ENCODE peak calls at places on chromosome 1, in four cellular contexts. X is tibial nerve, U is stomach, O is sigmoid colon. H is an unnamed sample.
A peak's percentile ranks its signal among the peaks of the same experiment; 100 is the strongest.

GRCh38 chr1:181062800-181063428 is 25.6 kb upstream of the IER5 start:
- DNase-seq in X (peak; percentile 21), U (no peak), O (no peak), H (no peak)

GRCh38 chr1:200483491-200484143 is 73.8 kb upstream of the ZNF281 start:
- DNase-seq in X (peak; percentile 12), U (peak; percentile 31), O (no peak), H (no peak)

GRCh38 chr1:181778630-181779285 is 282.8 kb downstream of the ZNF648 start:
- DNase-seq in X (no peak), U (no peak), O (no peak), H (no peak)

GRCh38 chr1:234631721-234632125 is 21.7 kb upstream of the IRF2BP2 start:
- DNase-seq in X (no peak), U (no peak), O (no peak), H (no peak)

GRCh38 chr1:1246601-1247340 is at the start of gene C1QTNF12:
- DNase-seq in X (no peak), U (no peak), O (no peak), H (no peak)

GRCh38 chr1:161817155-161817730 is 51.1 kb downstream of the ATF6 start:
- DNase-seq in X (no peak), U (no peak), O (no peak), H (no peak)

GRCh38 chr1:2347409-2347785 is 44.0 kb downstream of the MORN1 start:
- DNase-seq in X (no peak), U (no peak), O (peak; percentile 48), H (no peak)

GRCh38 chr1:186722711-186723309 is 42.6 kb upstream of the PTGS2 start:
- DNase-seq in X (peak; percentile 65), U (no peak), O (no peak), H (no peak)

GRCh38 chr1:29525941-29526340 is 289.6 kb downstream of the PTPRU start:
- DNase-seq in X (no peak), U (peak; percentile 10), O (peak; percentile 32), H (no peak)

GRCh38 chr1:29121516-29121937 is 2.2 kb downstream of the TMEM200B start:
- DNase-seq in X (no peak), U (no peak), O (no peak), H (peak; percentile 74)

GRCh38 chr1:1777950-1778826 is at the start of gene NADK:
- DNase-seq in X (no peak), U (peak; percentile 74), O (peak; percentile 78), H (peak; percentile 69)

GRCh38 chr1:42176902-42177519 is 12.5 kb upstream of the GUCA2A start:
- DNase-seq in X (no peak), U (no peak), O (no peak), H (no peak)

GRCh38 chr1:111963985-111964738 is 25.3 kb downstream of the KCND3 start:
- DNase-seq in X (no peak), U (no peak), O (no peak), H (no peak)

GRCh38 chr1:152037920-152038658 is 1.3 kb upstream of the S100A11 start:
- DNase-seq in X (no peak), U (no peak), O (no peak), H (no peak)

GRCh38 chr1:119655160-119655559 is 7.1 kb upstream of the ZNF697 start:
- DNase-seq in X (no peak), U (no peak), O (no peak), H (no peak)

GRCh38 chr1:66537718-66538117 is 3.8 kb downstream of the SGIP1 start:
- DNase-seq in X (no peak), U (no peak), O (no peak), H (no peak)

GRCh38 chr1:38489844-38490270 is 369.7 kb downstream of the RRAGC start:
- DNase-seq in X (no peak), U (no peak), O (no peak), H (no peak)

GRCh38 chr1:56696663-56697062 is 51.5 kb downstream of the PRKAA2 start:
- DNase-seq in X (no peak), U (no peak), O (no peak), H (no peak)

GRCh38 chr1:42214447-42214871 is 49.9 kb upstream of the GUCA2A start:
- DNase-seq in X (peak; percentile 44), U (peak; percentile 40), O (no peak), H (no peak)

GRCh38 chr1:106536741-106537140 is 519.7 kb upstream of the PRMT6 start:
- DNase-seq in X (no peak), U (no peak), O (no peak), H (no peak)

GRCh38 chr1:29124366-29125236 is 898 bp upstream of the TMEM200B start:
- DNase-seq in X (peak; percentile 82), U (peak; percentile 63), O (peak; percentile 95), H (peak; percentile 95)

GRCh38 chr1:28340221-28340974 is 11.6 kb downstream of the MED18 start:
- DNase-seq in X (no peak), U (no peak), O (no peak), H (no peak)

GRCh38 chr1:29852248-29852647 is 615.9 kb downstream of the PTPRU start:
- DNase-seq in X (no peak), U (no peak), O (no peak), H (no peak)

GRCh38 chr1:230986976-230987375 is 8.1 kb downstream of the ARV1 start:
- DNase-seq in X (no peak), U (no peak), O (no peak), H (no peak)
- H3K27ac ChIP-seq in X (no peak overlapping the region), U (no peak overlapping the region), O (no peak overlapping the region), H (no peak overlapping the region)

GRCh38 chr1:222589462-222590302 is at the start of gene TAF1A:
- DNase-seq in X (peak; percentile 85), U (peak; percentile 87), O (peak; percentile 94), H (peak; percentile 89)
- TF ChIP-seq POLR2A in X (peak; percentile 23), U (no peak), O (no peak), H (peak; percentile 26)

GRCh38 chr1:54326577-54327385 is 79.4 kb downstream of the SSBP3 start:
- DNase-seq in X (no peak), U (no peak), O (no peak), H (no peak)

GRCh38 chr1:54325705-54326461 is 80.3 kb downstream of the SSBP3 start:
- DNase-seq in X (no peak), U (no peak), O (no peak), H (no peak)

GRCh38 chr1:54327386-54328116 is 78.6 kb downstream of the SSBP3 start:
- DNase-seq in X (no peak), U (no peak), O (no peak), H (no peak)

GRCh38 chr1:54329337-54329954 is 76.7 kb downstream of the SSBP3 start:
- DNase-seq in X (no peak), U (no peak), O (no peak), H (no peak)

DNA sequence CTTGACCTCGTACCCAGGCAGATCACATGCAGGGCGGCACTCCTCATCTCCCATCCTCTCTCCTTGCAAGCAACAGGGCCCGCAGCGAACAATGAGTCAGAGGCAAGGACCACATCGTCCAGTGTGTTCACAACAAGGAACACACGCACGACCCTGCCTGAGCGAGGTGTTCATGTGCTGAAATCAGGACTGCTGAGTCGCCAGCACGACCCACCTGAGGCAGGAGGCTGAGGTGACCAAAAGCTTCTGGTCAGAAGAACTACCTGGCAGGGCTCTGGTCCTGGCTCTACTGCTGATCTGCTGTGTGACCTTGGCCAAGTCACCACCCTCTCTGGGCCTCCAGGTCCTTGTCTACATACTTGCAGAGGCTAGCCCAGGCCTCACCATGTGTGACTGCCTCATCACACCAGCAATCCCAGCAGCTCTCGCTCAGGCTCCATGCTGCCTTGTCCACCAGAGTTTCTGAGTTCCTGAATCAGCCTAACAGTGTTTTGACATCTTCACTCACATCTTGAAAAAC is 78.0 kb downstream of the SSBP3 start:
- DNase-seq in X (no peak), U (no peak), O (no peak), H (peak; percentile 62)
- H3K4me1 ChIP-seq in X (peaks cover 75% of the 10 kb centered on the region), U (peaks cover 91% of the 10 kb centered on the region), O (peaks cover 99% of the 10 kb centered on the region), H (peaks cover 74% of the 10 kb centered on the region)

GRCh38 chr1:11731719-11732283 is 4.1 kb upstream of the AGTRAP start:
- DNase-seq in X (peak; percentile 70), U (peak; percentile 39), O (peak; percentile 94), H (peak; percentile 87)

GRCh38 chr1:11729155-11729497 is 6.8 kb upstream of the AGTRAP start:
- DNase-seq in X (no peak), U (no peak), O (no peak), H (no peak)

GRCh38 chr1:11729498-11730428 is 6.2 kb upstream of the AGTRAP start:
- DNase-seq in X (peak; percentile 36), U (no peak), O (no peak), H (no peak)

GRCh38 chr1:11728126-11728806 is 7.7 kb upstream of the AGTRAP start:
- DNase-seq in X (no peak), U (no peak), O (no peak), H (no peak)

GRCh38 chr1:11730429-11730861 is 5.5 kb upstream of the AGTRAP start:
- DNase-seq in X (no peak), U (no peak), O (no peak), H (no peak)
- H3K27ac ChIP-seq in X (peak overlapping the region; percentile 97), U (peak overlapping the region; percentile 76), O (peak overlapping the region; percentile 85), H (no peak overlapping the region)

DNA sequence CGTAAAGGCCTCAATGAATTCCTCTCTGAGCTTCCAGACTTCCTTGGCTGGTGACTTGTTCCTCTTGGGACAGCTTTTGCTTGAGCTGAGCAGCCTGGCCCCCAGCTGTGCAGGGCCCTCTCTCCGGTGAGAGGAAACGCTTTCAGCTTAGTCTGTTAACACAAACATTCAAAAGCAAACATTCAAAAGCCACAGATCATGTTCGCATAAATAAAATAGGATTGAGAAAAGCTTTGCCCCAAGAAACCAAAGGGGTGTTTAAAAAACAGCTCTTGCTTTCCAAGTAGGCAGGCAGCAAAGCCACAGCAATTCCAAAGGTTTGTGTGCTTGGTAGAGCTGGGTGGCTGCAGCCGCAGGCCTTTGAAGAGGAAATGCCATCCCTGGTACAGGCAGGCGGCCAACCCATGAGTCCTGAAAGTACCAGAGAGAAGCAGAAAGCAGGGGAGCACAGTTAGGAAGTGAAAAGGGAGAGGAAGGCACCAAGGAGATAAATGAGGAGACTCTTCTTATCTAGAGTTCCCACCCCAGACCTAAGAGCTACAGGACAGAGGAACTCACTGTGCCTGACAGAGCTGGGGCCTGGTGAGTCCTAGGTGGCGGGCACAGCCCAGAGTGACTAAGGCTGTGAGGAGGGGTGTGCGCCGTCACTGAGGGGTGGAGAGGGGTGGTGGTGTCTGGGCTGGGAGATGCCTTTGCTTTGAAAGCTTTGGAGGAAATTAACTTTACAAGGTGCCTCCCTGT is 48.4 kb downstream of the CCN1 start:
- DNase-seq in X (no peak), U (peak; percentile 78), O (peak; percentile 67), H (no peak)
- TF ChIP-seq POLR2A in X (no peak), U (no peak), O (no peak), H (no peak)

DNA sequence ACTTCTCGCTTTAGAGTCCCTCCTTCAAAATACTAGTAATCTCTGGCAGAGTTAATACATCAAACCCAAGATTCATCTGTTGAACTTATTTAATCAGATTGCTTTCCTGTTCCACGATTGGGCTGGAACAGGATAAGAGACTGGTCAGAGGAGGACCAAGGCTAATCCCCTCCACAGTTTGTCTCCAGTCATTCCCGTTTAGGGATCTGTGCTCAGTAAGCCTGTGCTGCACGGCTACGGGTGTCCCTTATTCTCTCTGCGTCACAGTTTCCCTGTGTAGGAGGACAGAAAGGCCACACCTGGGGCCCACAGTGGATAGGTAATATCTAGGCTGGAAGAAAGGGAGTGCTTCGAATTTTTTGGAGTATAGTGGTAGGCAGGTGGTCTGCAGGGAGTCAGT is 16.5 kb upstream of the NUAK2 start:
- DNase-seq in X (no peak), U (no peak), O (no peak), H (no peak)
- H3K4me1 ChIP-seq in X (no peaks in the 10 kb centered on the region), U (no peaks in the 10 kb centered on the region), O (no peaks in the 10 kb centered on the region), H (no peaks in the 10 kb centered on the region)

H was measured in ovary.